ENCODE peak calls at places on chromosomes 6 and 20, in six cellular contexts. S is HepG2, Z is A549, V is esophagus muscularis mucosa, J is stomach, I is H1. O is an unnamed sample.
A peak's percentile ranks its signal among the peaks of the same experiment; 100 is the strongest.

GRCh38 chr20:45104786-45105185 is 3.9 kb upstream of the KCNS1 start:
- DNase-seq in S (no peak), Z (no peak), V (no peak), J (no peak), I (no peak), O (no peak)

GRCh38 chr6:106339334-106340029 is 13.9 kb upstream of the ATG5 start:
- DNase-seq in S (peak; percentile 46), Z (peak; percentile 86), V (no peak), J (peak; percentile 54), I (peak; percentile 31), O (peak; percentile 48)

GRCh38 chr20:31560900-31561598 is 44.0 kb upstream of the ID1 start:
- DNase-seq in S (no peak), Z (peak; percentile 93), V (no peak), J (peak; percentile 47), I (no peak), O (no peak)

GRCh38 chr6:37804676-37805075 is 14.9 kb upstream of the ZFAND3 start:
- DNase-seq in S (no peak), Z (no peak), V (no peak), J (no peak), I (no peak), O (no peak)

GRCh38 chr6:166509193-166509592 is 77.3 kb downstream of the RAMACL start:
- DNase-seq in S (no peak), Z (no peak), V (no peak), J (no peak), I (no peak), O (no peak)

GRCh38 chr6:8904754-8905153 is 469.4 kb upstream of the SLC35B3 start:
- DNase-seq in S (peak; percentile 10), Z (peak; percentile 3), V (no peak), J (no peak), I (peak; percentile 10), O (no peak)

GRCh38 chr6:16369989-16370388 is 131.6 kb downstream of the GMPR start:
- DNase-seq in S (no peak), Z (no peak), V (no peak), J (no peak), I (no peak), O (no peak)

GRCh38 chr20:38109657-38110524 is 55.2 kb downstream of the TGM2 start:
- DNase-seq in S (peak; percentile 99), Z (peak; percentile 77), V (peak; percentile 94), J (no peak), I (no peak), O (no peak)

GRCh38 chr6:79338493-79338892 is 104.0 kb upstream of the HMGN3 start:
- DNase-seq in S (no peak), Z (no peak), V (no peak), J (no peak), I (peak; percentile 17), O (no peak)

GRCh38 chr6:17867880-17868279 is 119.6 kb downstream of the KIF13A start:
- DNase-seq in S (peak; percentile 27), Z (no peak), V (no peak), J (no peak), I (no peak), O (no peak)

GRCh38 chr6:39003072-39003471 is 45.5 kb upstream of the GLP1R start:
- DNase-seq in S (no peak), Z (no peak), V (no peak), J (no peak), I (no peak), O (no peak)

GRCh38 chr6:1625352-1625773 is 15.6 kb downstream of the FOXC1 start:
- DNase-seq in S (no peak), Z (no peak), V (no peak), J (no peak), I (no peak), O (no peak)

GRCh38 chr6:17585766-17586502 is 14.2 kb upstream of the FAM8A1 start:
- DNase-seq in S (peak; percentile 59), Z (no peak), V (no peak), J (no peak), I (no peak), O (no peak)

GRCh38 chr20:64079273-64080012 is at the start of gene RGS19:
- DNase-seq in S (peak; percentile 70), Z (no peak), V (no peak), J (peak; percentile 82), I (no peak), O (peak; percentile 49)

GRCh38 chr6:33277663-33278391 is 904 bp downstream of the B3GALT4 start:
- DNase-seq in S (no peak), Z (no peak), V (no peak), J (no peak), I (no peak), O (no peak)

GRCh38 chr20:12112089-12112474 is 194.4 kb downstream of the BTBD3 start:
- DNase-seq in S (no peak), Z (no peak), V (no peak), J (no peak), I (no peak), O (no peak)

GRCh38 chr6:161835426-161836029 is 561.7 kb upstream of the AGPAT4 start:
- DNase-seq in S (peak; percentile 13), Z (no peak), V (peak; percentile 68), J (no peak), I (no peak), O (no peak)

GRCh38 chr6:145813285-145814034 is 1.1 kb downstream of the FBXO30 start:
- DNase-seq in S (peak; percentile 23), Z (no peak), V (no peak), J (no peak), I (no peak), O (no peak)

GRCh38 chr6:139927742-139928305 is 553.4 kb upstream of the CITED2 start:
- DNase-seq in S (no peak), Z (no peak), V (no peak), J (no peak), I (no peak), O (no peak)

GRCh38 chr6:167839755-167840154 is 13.0 kb downstream of the AFDN start:
- DNase-seq in S (peak; percentile 65), Z (no peak), V (no peak), J (no peak), I (no peak), O (no peak)

GRCh38 chr20:35215066-35215956 is 11.2 kb upstream of the MMP24 start:
- DNase-seq in S (peak; percentile 61), Z (peak; percentile 74), V (no peak), J (no peak), I (no peak), O (no peak)

GRCh38 chr6:157974967-157975366 is 6.7 kb upstream of the SYNJ2 start:
- DNase-seq in S (peak; percentile 83), Z (no peak), V (no peak), J (no peak), I (no peak), O (no peak)

GRCh38 chr6:14910692-14911547 is 334.9 kb upstream of the JARID2 start:
- DNase-seq in S (no peak), Z (no peak), V (no peak), J (peak; percentile 38), I (no peak), O (peak; percentile 40)

GRCh38 chr6:127404594-127405178 is 54.5 kb downstream of the KIAA0408 start:
- DNase-seq in S (no peak), Z (no peak), V (no peak), J (no peak), I (no peak), O (no peak)

GRCh38 chr20:51402201-51402600 is 140.3 kb downstream of the NFATC2 start:
- DNase-seq in S (no peak), Z (no peak), V (no peak), J (no peak), I (no peak), O (no peak)

GRCh38 chr6:80142586-80142985 is 36.1 kb downstream of the BCKDHB start:
- DNase-seq in S (no peak), Z (no peak), V (no peak), J (no peak), I (no peak), O (no peak)

GRCh38 chr6:151365233-151365632 is 26.1 kb downstream of the ZBTB2 start:
- DNase-seq in S (no peak), Z (no peak), V (no peak), J (no peak), I (no peak), O (no peak)

DNA sequence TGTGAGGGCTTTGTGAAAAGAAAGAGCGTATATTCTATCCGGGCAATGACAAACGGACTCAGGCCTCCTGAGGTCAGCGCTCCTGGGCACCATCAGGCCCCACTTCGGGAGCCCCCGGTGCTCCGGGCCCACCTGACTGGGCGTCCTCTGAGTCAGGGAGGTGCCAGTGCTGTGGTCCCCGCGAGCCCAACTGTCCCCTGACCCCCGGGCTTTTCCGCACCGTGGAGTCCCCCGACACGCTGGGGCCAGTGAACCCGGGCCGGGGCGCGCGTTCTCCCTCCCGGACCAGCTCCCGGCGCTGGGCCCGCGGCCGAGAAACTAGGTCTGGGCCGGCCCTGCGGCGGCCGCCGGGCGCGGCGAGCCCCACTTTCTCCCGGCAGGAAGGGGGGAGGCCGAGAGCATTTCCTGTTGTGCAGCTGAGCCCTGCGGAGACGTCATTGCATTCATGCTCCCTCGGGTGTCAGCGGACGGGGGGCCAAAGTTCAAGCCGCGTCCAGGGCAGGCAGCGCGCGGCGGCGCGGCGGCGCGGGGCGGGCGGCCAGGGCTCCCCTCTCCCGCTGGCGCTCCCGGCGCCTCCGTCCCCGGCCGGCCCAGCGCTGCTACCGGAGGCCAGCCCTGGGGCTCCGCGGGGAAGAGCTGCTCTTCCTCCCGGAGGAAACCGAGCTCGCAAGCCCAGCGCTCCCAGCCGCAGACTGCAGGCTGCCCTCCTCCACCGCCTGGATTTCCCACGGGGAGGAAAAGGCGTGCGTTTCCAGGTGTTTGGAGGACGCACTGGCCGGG is 18.3 kb downstream of the HIVEP2 start:
- DNase-seq in S (peak; percentile 93), Z (peak; percentile 58), V (peak; percentile 94), J (peak; percentile 79), I (no peak), O (peak; percentile 80)
- TF ChIP-seq EP300 in S (peak; percentile 50), Z (no peak), V (no peak), J (no peak), I (no peak), O (no peak)

DNA sequence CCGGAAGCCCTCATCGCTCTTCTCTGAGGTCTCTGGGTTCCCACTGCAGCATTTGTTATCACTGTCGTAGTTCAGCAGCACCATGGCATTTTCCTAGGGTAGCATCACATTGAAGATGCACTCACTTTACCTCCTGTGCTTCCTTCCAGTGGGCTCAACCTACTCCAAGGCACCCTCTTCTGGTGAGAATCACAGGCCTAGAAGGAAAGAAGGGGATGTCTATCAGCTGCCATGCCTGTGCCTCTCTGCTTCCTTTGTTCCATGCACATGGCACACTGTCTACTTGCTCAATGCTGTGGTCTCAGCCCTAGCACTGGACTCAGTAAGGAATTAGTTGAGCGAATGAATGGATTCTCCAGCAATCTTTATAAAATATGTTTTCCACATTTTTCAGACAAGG is 22.6 kb downstream of the CST4 start:
- DNase-seq in S (no peak), Z (no peak), V (peak; percentile 57), J (no peak), I (no peak), O (no peak)
- TF ChIP-seq CTCF in S (peak; percentile 48), Z (peak; percentile 8), V (no peak), J (no peak), I (peak; percentile 15), O (no peak)

DNA sequence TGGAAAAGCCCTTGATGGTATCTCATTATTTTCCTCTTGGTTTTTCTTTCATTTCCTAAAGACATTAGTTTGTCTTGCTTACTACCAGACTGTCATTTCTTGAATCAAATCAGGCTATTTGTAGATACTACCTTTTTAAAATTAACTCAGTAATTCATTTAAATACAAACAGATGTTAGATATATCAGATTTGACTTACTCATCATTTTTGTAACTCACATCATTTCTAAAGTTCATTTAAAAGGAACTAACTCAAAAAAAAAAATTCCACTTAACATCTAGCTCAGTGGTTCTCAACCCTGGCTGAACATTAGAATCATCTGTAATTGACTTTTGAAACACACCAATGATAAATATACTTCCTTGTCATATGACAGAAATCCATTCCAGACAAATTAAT is 48.2 kb upstream of the TINAG start:
- DNase-seq in S (no peak), Z (no peak), V (no peak), J (no peak), I (no peak), O (no peak)
- TF ChIP-seq EP300 in S (no peak), Z (no peak), V (no peak), J (no peak), I (no peak), O (no peak)

GRCh38 chr6:159125014-159125609 is 44.1 kb upstream of the FNDC1 start:
- DNase-seq in S (no peak), Z (no peak), V (no peak), J (no peak), I (no peak), O (no peak)
- TF ChIP-seq CTCF in S (no peak), Z (peak; percentile 28), V (no peak), J (no peak), I (peak; percentile 6), O (no peak)

O was measured in tibial nerve.